ENCODE peak calls at places on chromosomes 1 and 21, in four cellular contexts. C, O, M and U are unnamed samples.
A peak's percentile ranks its signal among the peaks of the same experiment; 100 is the strongest.

GRCh38 chr1:239987103-239987745 is 104.5 kb upstream of the FMN2 start:
- DNase-seq in C (peak; percentile 63), O (peak; percentile 72), M (no peak), U (peak; percentile 29)

GRCh38 chr1:163300569-163300968 is 21.2 kb upstream of the NUF2 start:
- DNase-seq in C (no peak), O (no peak), M (no peak), U (no peak)

GRCh38 chr21:44836666-44837471 is 19.0 kb upstream of the SUMO3 start:
- DNase-seq in C (no peak), O (peak; percentile 77), M (no peak), U (peak; percentile 23)

GRCh38 chr1:117952386-117952785 is 22.8 kb downstream of the WDR3 start:
- DNase-seq in C (no peak), O (no peak), M (no peak), U (no peak)

GRCh38 chr21:42056468-42056867 is 14.6 kb upstream of the UMODL1 start:
- DNase-seq in C (no peak), O (peak; percentile 24), M (no peak), U (no peak)

GRCh38 chr1:31569773-31570172 is 6.5 kb upstream of the TINAGL1 start:
- DNase-seq in C (no peak), O (no peak), M (no peak), U (no peak)

GRCh38 chr1:25875856-25876692 is 566 bp upstream of the PAQR7 start:
- DNase-seq in C (peak; percentile 55), O (no peak), M (peak; percentile 79), U (no peak)

GRCh38 chr1:165476776-165477175 is 31.9 kb upstream of the RXRG start:
- DNase-seq in C (no peak), O (no peak), M (no peak), U (no peak)

GRCh38 chr1:221097479-221098281 is 218.4 kb downstream of the HLX start:
- DNase-seq in C (no peak), O (peak; percentile 94), M (no peak), U (peak; percentile 12)

GRCh38 chr1:154607748-154608521 is at the start of gene ADAR:
- DNase-seq in C (peak; percentile 89), O (peak; percentile 99), M (peak; percentile 96), U (peak; percentile 97)

GRCh38 chr1:23691499-23692307 is at the start of gene RPL11:
- DNase-seq in C (peak; percentile 93), O (peak; percentile 98), M (peak; percentile 94), U (peak; percentile 94)

GRCh38 chr1:16615253-16616252 is 2.2 kb upstream of the NBPF1 start:
- DNase-seq in C (no peak), O (no peak), M (peak; percentile 65), U (no peak)

GRCh38 chr1:185578293-185578692 is 155.9 kb upstream of the HMCN1 start:
- DNase-seq in C (no peak), O (no peak), M (no peak), U (no peak)
- H3K9me3 ChIP-seq in C (no peaks in the 10 kb centered on the region), O (no peaks in the 10 kb centered on the region), M (peaks cover 15% of the 10 kb centered on the region), U (peaks cover 19% of the 10 kb centered on the region)

GRCh38 chr1:181662606-181663005 is 179.3 kb downstream of the CACNA1E start:
- DNase-seq in C (no peak), O (no peak), M (no peak), U (no peak)
- H3K4me3 ChIP-seq in C (no peak overlapping the region), O (no peak overlapping the region), M (no peak overlapping the region), U (no peak overlapping the region)

DNA sequence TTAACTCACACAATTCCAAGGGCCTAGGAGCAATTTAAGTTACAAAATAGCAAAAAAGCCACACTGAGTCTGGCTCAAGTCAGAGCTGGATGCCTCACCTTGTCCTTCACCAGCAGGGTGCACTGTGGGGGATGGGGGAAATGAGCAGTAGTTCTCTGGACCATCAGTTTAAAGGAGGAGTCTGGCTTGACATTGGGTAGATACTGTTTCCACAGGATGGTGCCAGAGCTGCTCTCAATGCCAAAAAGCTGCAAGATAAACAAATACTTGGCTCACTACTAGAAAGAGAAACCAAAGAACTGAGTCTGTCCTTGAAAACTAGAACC is 18.8 kb downstream of the EMC1 start:
- DNase-seq in C (no peak), O (peak; percentile 46), M (no peak), U (peak; percentile 75)
- H3K36me3 ChIP-seq in C (peaks cover 4% of the 10 kb centered on the region), O (peaks cover 27% of the 10 kb centered on the region), M (peaks cover 99% of the 10 kb centered on the region), U (peaks cover 80% of the 10 kb centered on the region)

GRCh38 chr1:40476924-40477679 is at the start of gene ZFP69:
- DNase-seq in C (peak; percentile 64), O (peak; percentile 84), M (peak; percentile 67), U (peak; percentile 71)
- H3K9me3 ChIP-seq in C (no peaks in the 10 kb centered on the region), O (no peaks in the 10 kb centered on the region), M (peaks cover 5% of the 10 kb centered on the region), U (peaks cover 23% of the 10 kb centered on the region)

GRCh38 chr1:160117300-160117699 is 1.7 kb downstream of the ATP1A2 start:
- DNase-seq in C (no peak), O (peak; percentile 22), M (no peak), U (no peak)

GRCh38 chr1:160114085-160114484 is 1.5 kb upstream of the ATP1A2 start:
- DNase-seq in C (no peak), O (no peak), M (no peak), U (no peak)

GRCh38 chr1:160116277-160117147 is 953 bp downstream of the ATP1A2 start:
- DNase-seq in C (no peak), O (peak; percentile 46), M (no peak), U (no peak)

GRCh38 chr1:160117709-160118183 is 2.2 kb downstream of the ATP1A2 start:
- DNase-seq in C (no peak), O (peak; percentile 58), M (no peak), U (peak; percentile 73)

GRCh38 chr1:160115545-160116276 is at the start of gene ATP1A2:
- DNase-seq in C (no peak), O (no peak), M (no peak), U (no peak)
- H3K4me3 ChIP-seq in C (no peak within 1 kb of the TSS), O (no peak within 1 kb of the TSS), M (peak within 1 kb of the TSS; percentile 9), U (no peak within 1 kb of the TSS)

DNA sequence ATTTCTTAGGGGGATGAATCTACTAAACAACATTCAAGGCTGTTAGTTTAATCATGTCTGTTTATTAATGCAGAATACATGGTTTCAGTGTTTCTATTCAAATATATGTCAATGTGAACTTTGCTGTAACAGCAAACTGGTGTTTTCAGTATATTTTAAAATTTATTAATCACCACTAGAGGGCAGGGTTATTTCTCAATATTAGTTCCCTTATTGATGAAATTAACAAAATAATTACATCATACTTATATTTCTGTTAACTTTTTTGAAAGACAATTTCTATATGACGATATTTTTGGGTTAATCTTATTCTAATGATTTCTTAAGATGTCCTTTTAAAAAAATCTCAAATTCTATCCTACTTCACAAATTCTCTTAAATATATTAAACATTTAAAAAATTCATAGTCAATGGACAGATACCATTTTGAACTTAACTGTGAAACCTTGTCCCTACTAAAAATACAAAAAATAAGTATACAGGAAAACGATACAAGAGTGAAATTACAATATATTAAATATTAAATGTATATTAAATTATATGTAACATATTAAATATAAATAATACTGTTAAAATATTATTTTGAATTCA is 1034.1 kb upstream of the PRMT6 start:
- DNase-seq in C (no peak), O (peak; percentile 26), M (no peak), U (no peak)
- H3K36me3 ChIP-seq in C (no peaks in the 10 kb centered on the region), O (no peaks in the 10 kb centered on the region), M (no peaks in the 10 kb centered on the region), U (no peaks in the 10 kb centered on the region)